ENCODE peak calls at places on chromosomes 4 and X, in four cellular contexts. Q is body of pancreas; H is colonic mucosa; X is naive thymus-derived CD4-positive, alpha-beta T cell. R is an unnamed sample.

GRCh38 chr4:120440730-120441129 is 374.1 kb upstream of the MAD2L1 start:
- DNase-seq in Q (no peak), X (no peak), H (no peak), R (no peak)

GRCh38 chrX:65451663-65452062 is 82.9 kb downstream of the LAS1L start:
- DNase-seq in X (peak; percentile 37), Q (no peak), H (peak; percentile 26), R (peak; percentile 24)

GRCh38 chr4:113145519-113146291 is 96.3 kb downstream of the ANK2 start:
- DNase-seq in Q (no peak), H (no peak), X (no peak), R (no peak)

GRCh38 chr4:163166041-163166579 is 580 bp downstream of the NAF1 start:
- DNase-seq in Q (peak; percentile 56), H (peak; percentile 54), X (peak; percentile 70), R (peak; percentile 76)

GRCh38 chr4:108738307-108738706 is 24.5 kb downstream of the ETNPPL start:
- DNase-seq in Q (no peak), H (no peak), X (no peak), R (no peak)

GRCh38 chrX:75522565-75523411 is at the start of gene ZDHHC15:
- DNase-seq in H (peak; percentile 18), X (peak; percentile 59), Q (peak; percentile 58), R (peak; percentile 37)

GRCh38 chr4:186144596-186145569 is 40.4 kb downstream of the FAM149A start:
- DNase-seq in Q (peak; percentile 52), X (no peak), H (peak; percentile 66), R (no peak)

GRCh38 chr4:184384810-184385557 is 89.4 kb downstream of the IRF2 start:
- DNase-seq in H (no peak), Q (no peak), X (no peak), R (no peak)

GRCh38 chrX:106862972-106863688 is 40.0 kb downstream of the RIPPLY1 start:
- DNase-seq in X (peak; percentile 11), Q (peak; percentile 15), H (peak; percentile 35), R (peak; percentile 6)

GRCh38 chr4:3337357-3337732 is 44.5 kb downstream of the RGS12 start:
- DNase-seq in H (no peak), X (no peak), Q (no peak), R (no peak)

GRCh38 chr4:16264798-16265197 is 38.5 kb upstream of the TAPT1 start:
- DNase-seq in H (no peak), X (peak; percentile 59), Q (no peak), R (peak; percentile 47)

GRCh38 chr4:76706581-76706980 is 191.4 kb downstream of the SOWAHB start:
- DNase-seq in H (no peak), Q (no peak), X (no peak), R (no peak)

GRCh38 chrX:19790829-19791228 is 96.6 kb downstream of the SH3KBP1 start:
- DNase-seq in X (no peak), H (no peak), Q (no peak), R (no peak)

GRCh38 chr4:88880501-88881226 is 176.3 kb downstream of the FAM13A start:
- DNase-seq in H (no peak), X (no peak), Q (no peak), R (no peak)

GRCh38 chr4:4694296-4694772 is 152.5 kb upstream of the STX18 start:
- DNase-seq in X (no peak), Q (peak; percentile 33), H (no peak), R (no peak)

GRCh38 chrX:123878177-123878576 is 18.3 kb downstream of the XIAP start:
- DNase-seq in Q (no peak), H (no peak), X (no peak), R (peak; percentile 28)

GRCh38 chr4:55173580-55173979 is 48.2 kb upstream of the KDR start:
- DNase-seq in X (no peak), H (no peak), Q (no peak), R (no peak)

GRCh38 chrX:119455264-119455663 is 13.0 kb upstream of the SLC25A5 start:
- DNase-seq in X (no peak), Q (no peak), H (no peak), R (no peak)

GRCh38 chrX:148540114-148540513 is 39.7 kb downstream of the AFF2 start:
- DNase-seq in H (no peak), Q (no peak), X (no peak), R (no peak)

GRCh38 chrX:148536961-148537360 is 36.5 kb downstream of the AFF2 start:
- DNase-seq in X (no peak), Q (no peak), H (no peak), R (no peak)

GRCh38 chrX:148541461-148541983 is 41.1 kb downstream of the AFF2 start:
- DNase-seq in X (no peak), Q (no peak), H (no peak), R (no peak)

GRCh38 chrX:148537556-148538182 is 37.3 kb downstream of the AFF2 start:
- DNase-seq in X (no peak), H (no peak), Q (no peak), R (no peak)

DNA sequence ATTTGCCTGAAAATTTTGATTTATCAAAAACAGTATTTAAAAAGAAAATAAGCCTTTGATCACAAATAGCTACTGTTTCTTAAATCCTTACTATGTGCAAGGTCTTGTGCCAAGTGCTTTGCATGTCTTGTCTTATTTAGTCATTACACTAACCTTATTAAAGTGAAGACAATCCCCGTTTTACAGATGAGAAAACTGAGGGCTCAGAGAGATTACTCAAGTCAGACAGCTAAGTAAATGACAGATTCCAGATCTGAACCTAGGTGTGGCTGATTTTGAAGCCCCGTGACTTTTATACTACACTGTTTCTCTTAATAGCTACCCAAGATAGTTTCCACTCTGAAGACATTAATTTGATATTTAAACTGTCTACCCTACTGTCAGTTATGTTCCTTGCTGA is 38.2 kb downstream of the AFF2 start:
- DNase-seq in Q (no peak), H (no peak), X (no peak), R (peak; percentile 25)
- H3K4me1 ChIP-seq in Q (no peaks in the 10 kb centered on the region), H (no peaks in the 10 kb centered on the region), X (no peaks in the 10 kb centered on the region), R (no peaks in the 10 kb centered on the region)

GRCh38 chrX:153882086-153882498 is 3.9 kb downstream of the L1CAM start:
- DNase-seq in X (no peak), Q (no peak), H (no peak), R (no peak)
- H3K4me1 ChIP-seq in X (peaks cover 15% of the 10 kb centered on the region), Q (peaks cover 5% of the 10 kb centered on the region), H (no peaks in the 10 kb centered on the region), R (peaks cover 9% of the 10 kb centered on the region)

GRCh38 chr4:174215936-174216699 is 67.3 kb downstream of the FBXO8 start:
- DNase-seq in X (no peak), Q (no peak), H (no peak), R (no peak)
- H3K4me1 ChIP-seq in X (peaks cover 35% of the 10 kb centered on the region), Q (peaks cover 36% of the 10 kb centered on the region), H (peaks cover 10% of the 10 kb centered on the region), R (peaks cover 50% of the 10 kb centered on the region)

DNA sequence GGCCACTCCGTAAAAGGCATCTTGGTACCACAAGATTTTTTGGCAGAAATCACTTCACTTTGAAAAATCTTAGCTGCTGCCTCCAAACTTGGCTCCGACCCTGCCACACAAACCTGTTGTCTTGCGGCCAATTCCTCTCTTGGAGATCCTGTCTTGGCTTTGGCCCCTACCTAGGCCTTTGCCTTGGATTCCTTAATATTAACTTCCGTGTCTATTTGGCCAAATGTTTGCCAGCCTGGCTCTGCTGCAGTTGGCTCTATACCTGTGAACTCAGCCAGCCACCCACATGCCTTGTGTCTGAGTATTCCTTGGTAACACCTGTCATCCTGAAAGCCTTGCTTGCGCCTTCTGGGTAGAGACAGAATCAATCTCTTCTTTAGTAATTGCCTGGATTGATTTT is 12.5 kb downstream of the GRXCR1 start:
- DNase-seq in X (no peak), H (no peak), Q (peak; percentile 11), R (no peak)
- H3K4me1 ChIP-seq in X (no peaks in the 10 kb centered on the region), H (no peaks in the 10 kb centered on the region), Q (no peaks in the 10 kb centered on the region), R (no peaks in the 10 kb centered on the region)

DNA sequence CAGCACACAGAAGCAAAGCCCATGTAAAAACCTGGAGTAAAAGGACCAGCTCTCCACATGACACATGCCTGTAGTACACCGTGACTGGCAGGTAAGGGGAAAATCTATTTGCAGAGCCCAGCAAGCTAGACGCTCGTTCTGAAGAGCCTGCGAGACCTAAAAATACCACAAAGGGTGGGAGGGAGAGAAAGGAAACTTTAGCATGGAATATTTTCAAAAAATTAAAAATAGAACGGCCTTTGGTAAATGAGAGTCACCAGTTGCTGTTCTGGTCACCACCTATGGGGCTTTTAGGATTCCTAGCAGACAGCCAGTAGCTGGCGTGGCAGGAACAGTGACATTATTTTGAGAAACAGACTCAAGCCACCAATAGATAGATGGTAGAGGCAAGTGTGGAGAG is 115.5 kb downstream of the MID1IP1 start:
- DNase-seq in H (no peak), X (no peak), Q (no peak), R (no peak)
- H3K4me1 ChIP-seq in H (no peaks in the 10 kb centered on the region), X (no peaks in the 10 kb centered on the region), Q (no peaks in the 10 kb centered on the region), R (no peaks in the 10 kb centered on the region)

GRCh38 chrX:133594156-133594555 is 178.9 kb upstream of the GPC4 start:
- DNase-seq in H (no peak), X (no peak), Q (no peak), R (no peak)
- H3K4me1 ChIP-seq in H (no peaks in the 10 kb centered on the region), X (no peaks in the 10 kb centered on the region), Q (no peaks in the 10 kb centered on the region), R (no peaks in the 10 kb centered on the region)

GRCh38 chr4:151417164-151417571 is 8.2 kb downstream of the FHIP1A start:
- DNase-seq in X (no peak), Q (no peak), H (no peak), R (no peak)

GRCh38 chr4:151415978-151416377 is 7.0 kb downstream of the FHIP1A start:
- DNase-seq in X (no peak), H (no peak), Q (no peak), R (no peak)

GRCh38 chr4:151418385-151418784 is 9.4 kb downstream of the FHIP1A start:
- DNase-seq in H (peak; percentile 49), Q (no peak), X (no peak), R (no peak)

GRCh38 chr4:151418856-151419255 is 9.9 kb downstream of the FHIP1A start:
- DNase-seq in Q (no peak), H (no peak), X (no peak), R (no peak)

GRCh38 chr4:151417766-151418376 is 8.9 kb downstream of the FHIP1A start:
- DNase-seq in X (no peak), Q (peak; percentile 23), H (no peak), R (no peak)
- H3K4me1 ChIP-seq in X (no peaks in the 10 kb centered on the region), Q (peaks cover 53% of the 10 kb centered on the region), H (no peaks in the 10 kb centered on the region), R (no peaks in the 10 kb centered on the region)

DNA sequence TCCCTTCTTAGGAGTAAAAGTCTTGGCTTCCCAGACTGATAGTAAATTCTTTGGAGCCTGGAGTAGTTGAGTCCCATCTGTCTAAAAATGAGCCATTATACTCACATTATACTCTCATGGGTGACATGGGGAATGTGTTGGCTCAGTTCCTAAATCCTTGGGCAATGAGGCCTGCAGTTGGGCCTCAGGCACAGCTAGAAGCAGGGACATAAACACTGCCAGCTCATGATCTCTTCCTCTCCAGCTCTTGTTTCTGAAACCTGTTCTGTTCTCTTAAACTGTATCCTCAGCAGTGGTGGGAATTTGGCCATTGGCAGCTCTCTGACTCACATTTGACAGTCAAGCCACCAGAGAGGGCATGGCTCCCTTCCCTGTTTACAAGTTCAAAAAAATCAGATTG is 212.5 kb downstream of the SPATA18 start:
- DNase-seq in X (no peak), Q (no peak), H (no peak), R (no peak)
- H3K4me1 ChIP-seq in X (no peaks in the 10 kb centered on the region), Q (peaks cover 13% of the 10 kb centered on the region), H (no peaks in the 10 kb centered on the region), R (no peaks in the 10 kb centered on the region)

R was measured in CD4-positive, alpha-beta memory T cell.